ENCODE peak calls at places on chromosome 10, in nine cellular contexts. F is HCT116, B is OCI-LY7, J is hepatocyte, A is SK-N-SH, W is GM23248, V is MM.1S, M is neural progenitor cell, C is PC-3. I is an unnamed sample.

GRCh38 chr10:126130291-126130710 is 233.9 kb downstream of the FANK1 start:
- DNase-seq in F (no peak), B (no peak), J (no peak), A (no peak), W (peak; percentile 83), V (no peak), M (no peak), C (no peak), I (no peak)

GRCh38 chr10:24957624-24958435 is 5.4 kb upstream of the PRTFDC1 start:
- DNase-seq in F (peak; percentile 31), B (no peak), J (no peak), A (no peak), W (peak; percentile 94), V (no peak), M (no peak), C (peak; percentile 83), I (no peak)

GRCh38 chr10:69634759-69635425 is 4.8 kb downstream of the FAM241B start:
- DNase-seq in F (no peak), B (no peak), J (no peak), A (no peak), W (no peak), V (no peak), M (no peak), C (no peak), I (no peak)

GRCh38 chr10:94412439-94412838 is 10.1 kb downstream of the TBC1D12 start:
- DNase-seq in F (no peak), B (no peak), J (no peak), A (no peak), W (peak; percentile 4), V (no peak), M (no peak), C (no peak), I (no peak)

GRCh38 chr10:123044391-123044790 is 35.6 kb downstream of the ACADSB start:
- DNase-seq in F (peak; percentile 29), B (no peak), J (no peak), A (peak; percentile 9), W (peak; percentile 46), V (no peak), M (no peak), C (peak; percentile 48), I (peak; percentile 37)

GRCh38 chr10:125343118-125343752 is 182.9 kb upstream of the CTBP2 start:
- DNase-seq in F (peak; percentile 51), B (peak; percentile 20), J (peak; percentile 19), A (peak; percentile 48), W (peak; percentile 49), V (no peak), M (peak; percentile 50), C (peak; percentile 55), I (peak; percentile 66)

GRCh38 chr10:28942012-28942411 is 264.7 kb downstream of the BAMBI start:
- DNase-seq in F (no peak), B (no peak), J (no peak), A (no peak), W (no peak), V (no peak), M (no peak), C (no peak), I (no peak)

GRCh38 chr10:5532618-5533097 is 7.9 kb downstream of the CALML3 start:
- DNase-seq in F (no peak), B (no peak), J (no peak), A (no peak), W (peak; percentile 55), V (no peak), M (no peak), C (no peak), I (no peak)

GRCh38 chr10:119386666-119387065 is 155.9 kb downstream of the RGS10 start:
- DNase-seq in F (no peak), B (no peak), J (no peak), A (no peak), W (no peak), V (no peak), M (no peak), C (no peak), I (no peak)

GRCh38 chr10:78955206-78955605 is 113.6 kb upstream of the ZMIZ1 start:
- DNase-seq in F (no peak), B (no peak), J (no peak), A (no peak), W (no peak), V (no peak), M (no peak), C (no peak), I (no peak)

GRCh38 chr10:83580373-83581012 is 558.8 kb upstream of the GHITM start:
- DNase-seq in F (no peak), B (no peak), J (no peak), A (peak; percentile 50), W (no peak), V (no peak), M (peak; percentile 9), C (no peak), I (no peak)

GRCh38 chr10:25080880-25081581 is 64.6 kb downstream of the THNSL1 start:
- DNase-seq in F (peak; percentile 79), B (peak; percentile 59), J (peak; percentile 93), A (peak; percentile 66), W (peak; percentile 90), V (peak; percentile 50), M (peak; percentile 88), C (peak; percentile 83), I (peak; percentile 91)

GRCh38 chr10:106904209-106904608 is 260.3 kb downstream of the SORCS1 start:
- DNase-seq in F (no peak), B (no peak), J (no peak), A (no peak), W (no peak), V (no peak), M (no peak), C (no peak), I (peak; percentile 35)

GRCh38 chr10:6230335-6230734 is 27.6 kb downstream of the PFKFB3 start:
- DNase-seq in F (no peak), B (no peak), J (no peak), A (peak; percentile 22), W (no peak), V (no peak), M (no peak), C (no peak), I (no peak)

GRCh38 chr10:50286996-50287803 is 35.9 kb upstream of the ASAH2 start:
- DNase-seq in F (no peak), B (no peak), J (no peak), A (no peak), W (no peak), V (no peak), M (no peak), C (no peak), I (peak; percentile 28)

GRCh38 chr10:124227306-124228016 is 134.1 kb upstream of the CHST15 start:
- DNase-seq in F (no peak), B (peak; percentile 48), J (no peak), A (no peak), W (no peak), V (no peak), M (no peak), C (no peak), I (no peak)
- TF ChIP-seq EZH2phosphoT487 in F (no peak), B (no peak), J (no peak), A (no peak), W (no peak), V (no peak), M (no peak), C (no peak), I (no peak)

DNA sequence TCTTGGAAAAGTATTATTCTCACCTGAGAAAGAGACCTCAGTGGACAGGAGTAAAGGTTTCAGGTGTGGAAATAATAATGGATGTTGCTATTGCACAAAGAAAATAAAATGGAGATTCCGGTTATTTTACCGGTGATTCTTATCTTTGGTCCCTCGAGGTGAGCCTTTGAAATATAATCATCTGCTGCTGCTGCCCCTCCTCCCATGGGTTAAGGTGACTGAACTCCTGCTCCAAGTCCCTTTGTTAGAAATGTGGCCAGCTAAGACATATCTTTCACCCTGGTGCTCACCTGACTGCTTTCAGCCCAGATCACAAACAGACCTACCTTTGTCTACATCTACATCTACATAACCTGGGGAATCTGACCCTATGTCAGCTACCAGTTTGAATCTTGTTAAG is 5.7 kb downstream of the CUBN start:
- DNase-seq in F (no peak), B (no peak), J (peak; percentile 29), A (no peak), W (no peak), V (no peak), M (no peak), C (no peak), I (no peak)
- H3K4me2 ChIP-seq in F (peak overlapping the region; percentile 3), B (no peak overlapping the region), J (peak overlapping the region; percentile 40), A (peak overlapping the region; percentile 23), W (no peak overlapping the region), V (no peak overlapping the region), M (no peak overlapping the region), C (no peak overlapping the region), I (no peak overlapping the region)

DNA sequence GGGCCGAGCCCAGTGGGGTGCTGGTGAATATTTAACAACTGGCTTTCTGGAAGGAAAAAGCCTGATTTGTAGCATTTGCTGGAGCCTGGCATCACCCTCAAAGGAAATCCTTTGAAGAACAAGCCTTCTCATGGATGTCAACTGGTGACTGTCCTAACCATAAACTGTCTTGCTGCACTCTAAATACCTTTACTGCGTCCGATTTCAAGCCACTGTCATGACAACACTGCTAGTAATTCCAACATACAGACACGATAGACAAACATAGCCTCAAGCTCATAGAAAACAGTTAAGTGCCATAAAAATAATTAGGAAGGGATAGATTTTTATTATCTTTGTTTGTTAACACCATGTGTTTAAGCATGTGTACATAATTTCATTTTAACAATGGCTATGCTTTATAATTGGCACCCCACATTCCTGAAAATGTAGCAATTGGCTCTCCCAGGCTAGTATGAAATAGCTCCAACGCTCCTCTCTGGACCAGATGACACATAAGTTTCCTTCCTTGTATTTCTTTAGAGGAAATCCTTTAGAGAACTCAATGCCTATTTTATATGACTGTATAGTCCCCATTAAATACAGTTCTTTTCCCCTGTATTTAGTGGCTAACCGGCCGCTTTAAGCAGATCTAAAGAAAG is 273.3 kb downstream of the PRPF18 start:
- DNase-seq in F (no peak), B (no peak), J (no peak), A (no peak), W (peak; percentile 37), V (no peak), M (no peak), C (no peak), I (no peak)
- TF ChIP-seq EZH2phosphoT487 in F (no peak), B (no peak), J (no peak), A (no peak), W (no peak), V (no peak), M (no peak), C (no peak), I (no peak)

GRCh38 chr10:61640876-61641275 is 21.9 kb upstream of the CABCOCO1 start:
- DNase-seq in F (no peak), B (no peak), J (no peak), A (no peak), W (no peak), V (no peak), M (no peak), C (no peak), I (no peak)

GRCh38 chr10:61639952-61640351 is 22.8 kb upstream of the CABCOCO1 start:
- DNase-seq in F (no peak), B (no peak), J (no peak), A (no peak), W (no peak), V (no peak), M (no peak), C (peak; percentile 48), I (no peak)

GRCh38 chr10:61642073-61642637 is 20.6 kb upstream of the CABCOCO1 start:
- DNase-seq in F (no peak), B (no peak), J (no peak), A (no peak), W (peak; percentile 31), V (no peak), M (no peak), C (no peak), I (no peak)

GRCh38 chr10:61643316-61643751 is 19.4 kb upstream of the CABCOCO1 start:
- DNase-seq in F (no peak), B (no peak), J (no peak), A (no peak), W (peak; percentile 83), V (peak; percentile 10), M (peak; percentile 7), C (peak; percentile 22), I (peak; percentile 58)

GRCh38 chr10:61642692-61643091 is 20.0 kb upstream of the CABCOCO1 start:
- DNase-seq in F (no peak), B (no peak), J (no peak), A (no peak), W (peak; percentile 86), V (no peak), M (no peak), C (peak; percentile 70), I (no peak)
- H3K4me2 ChIP-seq in F (no peak overlapping the region), B (no peak overlapping the region), J (peak overlapping the region; percentile 1), A (peak overlapping the region; percentile 22), W (peak overlapping the region; percentile 81), V (no peak overlapping the region), M (peak overlapping the region; percentile 31), C (no peak overlapping the region), I (peak overlapping the region; percentile 1)

I was measured in GM23338.